ENCODE peak calls at places on chromosome 21, in six cellular contexts. K is mesenchymal stem cell, T is mammary epithelial cell, O is neuronal stem cell, Q is HCT116, P is mesendoderm. C is an unnamed sample.
A peak's percentile ranks its signal among the peaks of the same experiment; 100 is the strongest.

GRCh38 chr21:13937236-13937635 is 273.5 kb downstream of the LIPI start:
- DNase-seq in K (no peak), T (no peak), O (no peak), Q (no peak), P (no peak), C (no peak)

GRCh38 chr21:38881041-38881570 is 75.4 kb downstream of the ETS2 start:
- DNase-seq in K (no peak), T (no peak), O (no peak), Q (no peak), P (no peak), C (no peak)

GRCh38 chr21:31917108-31917507 is 44.3 kb downstream of the HUNK start:
- DNase-seq in K (no peak), T (no peak), O (no peak), Q (no peak), P (no peak), C (no peak)

GRCh38 chr21:37412603-37413360 is 46.2 kb downstream of the DYRK1A start:
- DNase-seq in K (peak; percentile 16), T (no peak), O (no peak), Q (no peak), P (peak; percentile 51), C (no peak)

GRCh38 chr21:39663742-39664492 is 51.2 kb downstream of the B3GALT5 start:
- DNase-seq in K (no peak), T (no peak), O (no peak), Q (no peak), P (no peak), C (no peak)

GRCh38 chr21:45987121-45987711 is 5.6 kb downstream of the COL6A1 start:
- DNase-seq in K (no peak), T (no peak), O (no peak), Q (no peak), P (no peak), C (no peak)

GRCh38 chr21:36203603-36203889 is 46.9 kb downstream of the DOP1B start:
- DNase-seq in K (peak; percentile 74), T (peak; percentile 87), O (no peak), Q (peak; percentile 59), P (peak; percentile 56), C (no peak)

GRCh38 chr21:41142051-41142795 is 25.7 kb upstream of the BACE2 start:
- DNase-seq in K (no peak), T (peak; percentile 92), O (no peak), Q (no peak), P (peak; percentile 73), C (no peak)

DNA sequence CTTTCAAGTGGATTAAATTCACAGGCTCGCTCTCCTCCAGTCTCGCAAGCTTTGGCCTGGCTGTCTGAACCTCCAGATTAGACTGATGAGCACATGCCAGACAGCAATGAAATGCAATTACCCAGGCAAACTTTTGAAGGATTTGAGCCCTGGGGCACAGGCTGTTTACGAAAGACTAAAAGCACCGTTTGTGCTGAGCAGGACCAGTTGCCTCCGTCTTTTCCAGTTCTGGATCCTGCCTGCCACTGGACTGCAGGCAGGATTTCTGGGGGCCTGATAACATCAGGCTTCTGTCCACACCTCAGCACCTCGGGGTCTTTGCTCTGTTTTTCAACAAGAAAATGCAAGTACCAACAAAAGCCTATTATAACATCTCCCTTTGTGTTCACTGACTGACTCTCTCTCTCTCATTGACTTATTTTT is 145.7 kb downstream of the CLIC6 start:
- DNase-seq in K (no peak), T (peak; percentile 57), O (no peak), Q (no peak), P (no peak), C (no peak)
- H3K9ac ChIP-seq in K (peak overlapping the region; percentile 10), T (peak overlapping the region; percentile 39), O (no peak overlapping the region), Q (no peak overlapping the region), P (no peak overlapping the region), C (no peak overlapping the region)

GRCh38 chr21:42424848-42425602 is 21.3 kb downstream of the UBASH3A start:
- DNase-seq in K (no peak), T (no peak), O (no peak), Q (no peak), P (no peak), C (no peak)

GRCh38 chr21:42421018-42421793 is 17.5 kb downstream of the UBASH3A start:
- DNase-seq in K (no peak), T (no peak), O (no peak), Q (no peak), P (no peak), C (no peak)

GRCh38 chr21:42423685-42424084 is 20.0 kb downstream of the UBASH3A start:
- DNase-seq in K (no peak), T (no peak), O (no peak), Q (no peak), P (no peak), C (no peak)

GRCh38 chr21:42425603-42425985 is 21.9 kb downstream of the UBASH3A start:
- DNase-seq in K (no peak), T (no peak), O (no peak), Q (no peak), P (no peak), C (no peak)

GRCh38 chr21:42423197-42423675 is 19.5 kb downstream of the UBASH3A start:
- DNase-seq in K (no peak), T (no peak), O (no peak), Q (no peak), P (no peak), C (no peak)
- H3K4me1 ChIP-seq in K (no peaks in the 10 kb centered on the region), T (no peaks in the 10 kb centered on the region), O (no peaks in the 10 kb centered on the region), Q (no peaks in the 10 kb centered on the region), P (no peaks in the 10 kb centered on the region), C (no peaks in the 10 kb centered on the region)

GRCh38 chr21:44920694-44921604 is at the start of gene ITGB2:
- DNase-seq in K (no peak), T (no peak), O (no peak), Q (no peak), P (no peak), C (no peak)
- H3K9ac ChIP-seq in K (no peak within 1 kb of the TSS), T (no peak within 1 kb of the TSS), O (peak within 1 kb of the TSS; percentile 74), Q (no peak within 1 kb of the TSS), P (peak within 1 kb of the TSS; percentile 20), C (no peak within 1 kb of the TSS)

DNA sequence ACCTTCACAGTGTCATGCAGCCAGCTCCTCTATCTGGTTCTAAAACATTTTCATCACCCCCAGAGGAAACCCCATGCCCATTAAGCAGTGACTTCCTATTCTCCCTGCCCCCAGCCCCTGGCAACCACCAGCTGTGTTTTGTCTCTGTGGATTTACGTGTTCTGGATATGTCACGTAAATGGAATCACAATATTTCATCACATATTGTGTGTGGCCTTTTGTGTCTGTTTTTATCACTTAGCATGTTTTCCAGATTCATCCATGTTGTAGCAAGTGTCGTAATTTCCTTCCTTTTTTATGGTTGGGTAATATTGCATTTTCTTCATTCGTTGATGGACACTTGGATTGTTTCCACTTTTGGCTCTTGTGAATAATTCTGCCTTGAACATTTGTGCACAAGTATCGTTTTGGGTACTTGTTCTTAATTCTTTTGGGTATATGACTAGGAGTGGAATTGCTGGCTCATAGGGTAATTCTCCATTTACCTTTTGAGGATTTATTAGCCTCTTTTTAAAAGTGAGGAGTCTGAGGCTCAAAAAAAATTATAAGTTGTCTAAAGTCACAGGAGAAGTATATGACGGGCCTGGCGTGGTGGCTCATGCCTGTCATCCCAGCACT is 127.0 kb downstream of the MRPS6 start:
- DNase-seq in K (peak; percentile 60), T (no peak), O (no peak), Q (no peak), P (no peak), C (no peak)
- H3K4me1 ChIP-seq in K (peaks cover 38% of the 10 kb centered on the region), T (peaks cover 4% of the 10 kb centered on the region), O (peaks cover 44% of the 10 kb centered on the region), Q (peaks cover 17% of the 10 kb centered on the region), P (peaks cover 4% of the 10 kb centered on the region), C (peaks cover 20% of the 10 kb centered on the region)

DNA sequence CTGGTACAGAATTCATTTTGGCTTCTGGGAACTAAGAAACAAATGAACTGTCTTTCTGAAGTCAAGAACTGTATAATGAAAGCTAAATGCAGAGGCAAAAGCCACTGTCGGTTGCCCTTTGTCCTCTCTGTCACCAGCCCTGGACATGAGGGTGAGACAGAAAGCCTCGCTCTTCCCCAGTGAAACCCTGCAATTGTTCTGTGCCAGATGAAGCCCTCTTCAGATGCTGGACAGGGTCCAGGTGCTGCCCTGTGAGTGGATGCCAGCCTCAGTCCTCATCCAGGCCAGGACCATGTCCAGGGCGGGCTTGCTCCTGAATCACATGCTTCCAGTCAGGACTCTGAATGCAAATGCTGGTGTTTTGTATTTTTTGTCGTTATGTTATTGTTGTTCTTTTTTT is 138.7 kb downstream of the RUNX1 start:
- DNase-seq in K (no peak), T (no peak), O (no peak), Q (no peak), P (no peak), C (no peak)
- H3K9ac ChIP-seq in K (no peak overlapping the region), T (no peak overlapping the region), O (no peak overlapping the region), Q (no peak overlapping the region), P (no peak overlapping the region), C (no peak overlapping the region)

GRCh38 chr21:29078884-29079765 is 5.7 kb upstream of the CCT8 start:
- DNase-seq in K (peak; percentile 29), T (no peak), O (no peak), Q (no peak), P (no peak), C (no peak)
- H3K4me1 ChIP-seq in K (peaks cover 8% of the 10 kb centered on the region), T (peaks cover 19% of the 10 kb centered on the region), O (peaks cover 2% of the 10 kb centered on the region), Q (peaks cover 29% of the 10 kb centered on the region), P (no peaks in the 10 kb centered on the region), C (no peaks in the 10 kb centered on the region)

GRCh38 chr21:42809171-42809570 is 70.2 kb downstream of the WDR4 start:
- DNase-seq in K (no peak), T (no peak), O (no peak), Q (no peak), P (no peak), C (no peak)

GRCh38 chr21:42811960-42812359 is 67.4 kb downstream of the WDR4 start:
- DNase-seq in K (no peak), T (no peak), O (no peak), Q (no peak), P (no peak), C (no peak)

GRCh38 chr21:42806489-42807140 is 72.7 kb downstream of the WDR4 start:
- DNase-seq in K (no peak), T (no peak), O (no peak), Q (no peak), P (peak; percentile 98), C (peak; percentile 93)

GRCh38 chr21:42807938-42808613 is 71.3 kb downstream of the WDR4 start:
- DNase-seq in K (no peak), T (no peak), O (no peak), Q (no peak), P (peak; percentile 45), C (no peak)

GRCh38 chr21:42809577-42810440 is 69.5 kb downstream of the WDR4 start:
- DNase-seq in K (no peak), T (no peak), O (no peak), Q (no peak), P (no peak), C (no peak)
- H3K9ac ChIP-seq in K (no peak overlapping the region), T (no peak overlapping the region), O (no peak overlapping the region), Q (no peak overlapping the region), P (no peak overlapping the region), C (no peak overlapping the region)

C was measured in NT2/D1.